ENCODE peak calls at places on chromosomes 4 and X, in nine cellular contexts. N, X, B, W, U, R, I, A and D are unnamed samples.

GRCh38 chr4:47525154-47525819 is 40.2 kb downstream of the ATP10D start:
- DNase-seq in N (no peak), X (peak; percentile 81), B (no peak), W (no peak), U (no peak), R (peak; percentile 17), I (no peak), A (no peak), D (no peak)

GRCh38 chrX:20988118-20988517 is 386.1 kb upstream of the CNKSR2 start:
- DNase-seq in N (no peak), X (no peak), B (no peak), W (no peak), U (no peak), R (no peak), I (no peak), A (no peak), D (no peak)

GRCh38 chr4:97593248-97593647 is 550.0 kb downstream of the STPG2 start:
- DNase-seq in N (no peak), X (no peak), B (no peak), W (no peak), U (no peak), R (no peak), I (no peak), A (no peak), D (no peak)

GRCh38 chr4:153661215-153661822 is 22.8 kb upstream of the TLR2 start:
- DNase-seq in N (no peak), X (no peak), B (no peak), W (no peak), U (no peak), R (no peak), I (no peak), A (no peak), D (no peak)

GRCh38 chrX:16033336-16033735 is 90.0 kb upstream of the GRPR start:
- DNase-seq in N (no peak), X (no peak), B (no peak), W (no peak), U (no peak), R (no peak), I (no peak), A (no peak), D (no peak)

GRCh38 chr4:86892639-86892965 is 380 bp upstream of the C4orf36 start:
- DNase-seq in N (no peak), X (no peak), B (no peak), W (no peak), U (no peak), R (no peak), I (no peak), A (no peak), D (no peak)

GRCh38 chr4:167966161-167966560 is 126.2 kb upstream of the ANXA10 start:
- DNase-seq in N (no peak), X (no peak), B (no peak), W (no peak), U (no peak), R (no peak), I (no peak), A (no peak), D (peak; percentile 67)

GRCh38 chrX:31483336-31483735 is 411.5 kb upstream of the FTHL17 start:
- DNase-seq in N (no peak), X (peak; percentile 55), B (no peak), W (no peak), U (no peak), R (no peak), I (no peak), A (no peak), D (no peak)

GRCh38 chr4:24470681-24471622 is 113.4 kb downstream of the DHX15 start:
- DNase-seq in N (no peak), X (no peak), B (no peak), W (peak; percentile 35), U (peak; percentile 73), R (peak; percentile 21), I (peak; percentile 69), A (peak; percentile 26), D (no peak)

GRCh38 chr4:147773261-147774184 is 41.6 kb downstream of the ARHGAP10 start:
- DNase-seq in N (no peak), X (no peak), B (no peak), W (no peak), U (no peak), R (no peak), I (no peak), A (no peak), D (no peak)

GRCh38 chr4:2058264-2059033 is 678 bp upstream of the NAT8L start:
- DNase-seq in N (no peak), X (no peak), B (no peak), W (no peak), U (peak; percentile 87), R (no peak), I (peak; percentile 39), A (no peak), D (no peak)

GRCh38 chrX:110414679-110415439 is 56.2 kb downstream of the RTL9 start:
- DNase-seq in N (no peak), X (no peak), B (no peak), W (no peak), U (no peak), R (no peak), I (no peak), A (no peak), D (no peak)

GRCh38 chrX:153857348-153857903 is 27.1 kb upstream of the PDZD4 start:
- DNase-seq in N (no peak), X (no peak), B (no peak), W (no peak), U (no peak), R (no peak), I (no peak), A (no peak), D (no peak)

GRCh38 chrX:12138366-12139313 is at the start of gene FRMPD4:
- DNase-seq in N (no peak), X (no peak), B (no peak), W (no peak), U (no peak), R (no peak), I (no peak), A (no peak), D (no peak)

GRCh38 chr4:8269535-8270417 is at the start of gene HTRA3:
- DNase-seq in N (no peak), X (no peak), B (no peak), W (no peak), U (peak; percentile 76), R (no peak), I (no peak), A (no peak), D (no peak)

GRCh38 chr4:73450398-73451004 is 14.5 kb downstream of the AFP start:
- DNase-seq in N (no peak), X (no peak), B (no peak), W (peak; percentile 58), U (no peak), R (no peak), I (peak; percentile 83), A (peak; percentile 1), D (no peak)

GRCh38 chr4:94504545-94504944 is 52.8 kb downstream of the PDLIM5 start:
- DNase-seq in N (no peak), X (no peak), B (no peak), W (no peak), U (no peak), R (no peak), I (no peak), A (no peak), D (no peak)

GRCh38 chr4:119300388-119301131 is 21.4 kb downstream of the FABP2 start:
- DNase-seq in N (peak; percentile 75), X (peak; percentile 66), B (peak; percentile 96), W (no peak), U (peak; percentile 55), R (peak; percentile 96), I (no peak), A (peak; percentile 90), D (no peak)

GRCh38 chr4:56828784-56829535 is 7.5 kb upstream of the SPINK2 start:
- DNase-seq in N (no peak), X (no peak), B (no peak), W (no peak), U (no peak), R (no peak), I (no peak), A (no peak), D (no peak)

GRCh38 chr4:15707363-15707715 is 4.5 kb downstream of the BST1 start:
- DNase-seq in N (no peak), X (no peak), B (no peak), W (no peak), U (no peak), R (peak; percentile 28), I (no peak), A (no peak), D (no peak)

GRCh38 chrX:37905436-37906147 is 58.2 kb upstream of the DYNLT3 start:
- DNase-seq in N (no peak), X (no peak), B (no peak), W (no peak), U (peak; percentile 31), R (no peak), I (no peak), A (peak; percentile 59), D (no peak)